ENCODE peak calls at places on chromosomes 6 and 20, in eight cellular contexts. J is HFFc6; Y is stromal cell of bone marrow; L is naive thymus-derived CD4-positive, alpha-beta T cell; P is T-helper 9 cell; W is T follicular helper cell; K is CD4-positive, alpha-beta memory T cell; U is G401. T is an unnamed sample.

GRCh38 chr6:26521485-26522391 is 16.4 kb upstream of the HMGN4 start:
- DNase-seq in J (peak), Y (peak), L (peak), P (peak), W (peak), K (peak), U (peak), T (peak)

GRCh38 chr6:141451508-141452353 is 681.0 kb upstream of the GJE1 start:
- DNase-seq in J (peak), Y (no peak), L (no peak), P (no peak), W (no peak), K (no peak), U (no peak), T (no peak)

GRCh38 chr20:5480824-5481600 is 164.3 kb upstream of the PROKR2 start:
- DNase-seq in J (no peak), Y (no peak), L (no peak), P (no peak), W (no peak), K (no peak), U (no peak), T (no peak)

GRCh38 chr6:37024665-37025337 is 19.3 kb downstream of the FGD2 start:
- DNase-seq in J (peak), Y (no peak), L (no peak), P (no peak), W (no peak), K (no peak), U (no peak), T (no peak)

GRCh38 chr6:8940356-8940755 is 505.0 kb upstream of the SLC35B3 start:
- DNase-seq in J (no peak), Y (no peak), L (no peak), P (no peak), W (no peak), K (no peak), U (no peak), T (no peak)

GRCh38 chr6:151763303-151763702 is 44.2 kb upstream of the ESR1 start:
- DNase-seq in J (peak), Y (peak), L (no peak), P (no peak), W (no peak), K (no peak), U (no peak), T (no peak)

GRCh38 chr20:19381947-19382346 is 169.5 kb downstream of the SLC24A3 start:
- DNase-seq in J (no peak), Y (no peak), L (no peak), P (no peak), W (no peak), K (no peak), U (no peak), T (no peak)

GRCh38 chr6:33439956-33440648 is 14.3 kb upstream of the ZBTB9 start:
- DNase-seq in J (no peak), Y (no peak), L (no peak), P (no peak), W (no peak), K (no peak), U (no peak), T (no peak)

GRCh38 chr6:3695065-3695830 is 56.3 kb downstream of the PXDC1 start:
- DNase-seq in J (no peak), Y (no peak), L (no peak), P (no peak), W (no peak), K (no peak), U (no peak), T (no peak)

GRCh38 chr6:90159452-90159851 is 137.2 kb downstream of the BACH2 start:
- DNase-seq in J (no peak), Y (no peak), L (no peak), P (no peak), W (no peak), K (no peak), U (no peak), T (no peak)

GRCh38 chr20:17735959-17736621 is 36.3 kb downstream of the BANF2 start:
- DNase-seq in J (peak), Y (peak), L (no peak), P (no peak), W (no peak), K (no peak), U (no peak), T (no peak)

GRCh38 chr6:169079650-169080049 is 174.0 kb downstream of the THBS2 start:
- DNase-seq in J (no peak), Y (no peak), L (no peak), P (no peak), W (no peak), K (no peak), U (no peak), T (no peak)

GRCh38 chr6:21111399-21111725 is 482.2 kb upstream of the SOX4 start:
- DNase-seq in J (no peak), Y (no peak), L (no peak), P (no peak), W (no peak), K (no peak), U (no peak), T (no peak)

GRCh38 chr6:1604347-1604990 is 5.2 kb upstream of the FOXC1 start:
- DNase-seq in J (no peak), Y (no peak), L (peak), P (peak), W (peak), K (peak), U (peak), T (peak)

GRCh38 chr6:42942444-42942843 is 13.2 kb downstream of the CNPY3 start:
- DNase-seq in J (no peak), Y (no peak), L (no peak), P (no peak), W (no peak), K (no peak), U (no peak), T (no peak)

GRCh38 chr6:148573922-148574321 is 172.9 kb upstream of the UST start:
- DNase-seq in J (no peak), Y (no peak), L (no peak), P (no peak), W (no peak), K (no peak), U (no peak), T (no peak)

GRCh38 chr20:4875578-4876067 is 125.7 kb downstream of the SLC23A2 start:
- DNase-seq in J (no peak), Y (no peak), L (no peak), P (no peak), W (no peak), K (no peak), U (no peak), T (no peak)

GRCh38 chr20:7859371-7859802 is 80.9 kb downstream of the HAO1 start:
- DNase-seq in J (peak), Y (peak), L (no peak), P (no peak), W (no peak), K (no peak), U (peak), T (no peak)

GRCh38 chr6:126826315-126826714 is 292.2 kb upstream of the RSPO3 start:
- DNase-seq in J (no peak), Y (no peak), L (no peak), P (no peak), W (no peak), K (no peak), U (no peak), T (no peak)

GRCh38 chr20:36607586-36608387 is 2.2 kb downstream of the RAB5IF start:
- DNase-seq in J (no peak), Y (no peak), L (no peak), P (no peak), W (no peak), K (no peak), U (no peak), T (no peak)

GRCh38 chr6:20056350-20056992 is 155.8 kb downstream of the MBOAT1 start:
- DNase-seq in J (peak), Y (peak), L (no peak), P (no peak), W (no peak), K (no peak), U (peak), T (no peak)

GRCh38 chr6:96015321-96015790 is 418 bp upstream of the FUT9 start:
- DNase-seq in J (no peak), Y (no peak), L (no peak), P (no peak), W (no peak), K (no peak), U (peak), T (no peak)

GRCh38 chr6:36730424-36731380 is 33.1 kb downstream of the RAB44 start:
- DNase-seq in J (no peak), Y (no peak), L (no peak), P (no peak), W (no peak), K (no peak), U (no peak), T (no peak)

GRCh38 chr20:44056010-44056698 is 130.8 kb downstream of the JPH2 start:
- DNase-seq in J (no peak), Y (no peak), L (peak), P (peak), W (peak), K (peak), U (peak), T (no peak)

GRCh38 chr6:155491421-155491820 is 35.8 kb upstream of the NOX3 start:
- DNase-seq in J (no peak), Y (no peak), L (no peak), P (no peak), W (no peak), K (no peak), U (no peak), T (no peak)

GRCh38 chr6:30005482-30005881 is 55.6 kb upstream of the POLR1H start:
- DNase-seq in J (no peak), Y (no peak), L (no peak), P (no peak), W (no peak), K (no peak), U (no peak), T (no peak)

T was measured in left cardiac atrium.